ENCODE peak calls at places on chromosomes 12 and 14, in eight cellular contexts. B, W, G, S, U, C, I and V are unnamed samples. For H3K27me3, the result is how much of the 10 kb centered on the place peaks cover.

GRCh38 chr14:29123017-29123416 is 356.4 kb downstream of the FOXG1 start:
- DNase-seq in B (no peak), W (no peak), G (no peak), S (no peak), U (no peak), C (no peak), I (no peak), V (no peak)

GRCh38 chr14:62126885-62127478 is 364.8 kb downstream of the SNAPC1 start:
- DNase-seq in B (peak), W (peak), G (peak), S (peak), U (peak), C (no peak), I (peak), V (no peak)

GRCh38 chr12:64826234-64826633 is 1.8 kb downstream of the TBC1D30 start:
- DNase-seq in B (peak), W (peak), G (peak), S (no peak), U (peak), C (no peak), I (peak), V (no peak)

GRCh38 chr14:98926151-98926550 is 345.8 kb downstream of the BCL11B start:
- DNase-seq in B (no peak), W (no peak), G (no peak), S (no peak), U (no peak), C (peak), I (no peak), V (no peak)

GRCh38 chr14:51442513-51443175 is 202.6 kb downstream of the TMX1 start:
- DNase-seq in B (peak), W (no peak), G (peak), S (peak), U (peak), C (no peak), I (peak), V (no peak)

GRCh38 chr12:462936-463705 is 3.4 kb downstream of the B4GALNT3 start:
- DNase-seq in B (no peak), W (no peak), G (no peak), S (no peak), U (peak), C (no peak), I (no peak), V (no peak)

GRCh38 chr12:124172646-124173045 is 122.2 kb upstream of the RFLNA start:
- DNase-seq in B (no peak), W (no peak), G (no peak), S (no peak), U (peak), C (no peak), I (no peak), V (no peak)

GRCh38 chr14:49995162-49995561 is 102.3 kb downstream of the ARF6 start:
- DNase-seq in B (no peak), W (no peak), G (no peak), S (no peak), U (no peak), C (no peak), I (no peak), V (no peak)

GRCh38 chr12:113385282-113385882 is 18.3 kb downstream of the SDS start:
- DNase-seq in B (no peak), W (no peak), G (no peak), S (no peak), U (no peak), C (no peak), I (no peak), V (no peak)

GRCh38 chr12:26001530-26001929 is 43.0 kb downstream of the RASSF8 start:
- DNase-seq in B (no peak), W (no peak), G (no peak), S (no peak), U (no peak), C (no peak), I (no peak), V (no peak)

GRCh38 chr12:51846911-51847829 is 1.3 kb downstream of the FIGNL2 start:
- DNase-seq in B (no peak), W (peak), G (peak), S (no peak), U (no peak), C (peak), I (no peak), V (no peak)

GRCh38 chr14:21711360-21711961 is 37.8 kb upstream of the OR4E1 start:
- DNase-seq in B (peak), W (peak), G (peak), S (peak), U (peak), C (no peak), I (peak), V (no peak)

GRCh38 chr12:92736605-92737004 is 33.8 kb downstream of the PLEKHG7 start:
- DNase-seq in B (no peak), W (no peak), G (no peak), S (no peak), U (no peak), C (no peak), I (no peak), V (no peak)

GRCh38 chr14:87139299-87139698 is 853.7 kb downstream of the GALC start:
- DNase-seq in B (no peak), W (no peak), G (no peak), S (no peak), U (peak), C (no peak), I (no peak), V (no peak)

GRCh38 chr12:1282670-1283361 is 291.8 kb downstream of the ERC1 start:
- DNase-seq in B (no peak), W (no peak), G (no peak), S (no peak), U (no peak), C (no peak), I (no peak), V (peak)

GRCh38 chr12:53324113-53324778 is 2.8 kb upstream of the AAAS start:
- DNase-seq in B (no peak), W (no peak), G (no peak), S (no peak), U (no peak), C (peak), I (no peak), V (no peak)

GRCh38 chr12:90027041-90027440 is 318.4 kb upstream of the ATP2B1 start:
- DNase-seq in B (no peak), W (no peak), G (no peak), S (no peak), U (no peak), C (no peak), I (no peak), V (no peak)

GRCh38 chr14:86015916-86016315 is 486.0 kb downstream of the FLRT2 start:
- DNase-seq in B (no peak), W (no peak), G (no peak), S (no peak), U (peak), C (no peak), I (peak), V (no peak)

GRCh38 chr14:24329736-24330135 is 5.1 kb downstream of the ADCY4 start:
- DNase-seq in B (no peak), W (no peak), G (no peak), S (no peak), U (no peak), C (peak), I (no peak), V (no peak)

GRCh38 chr14:24327303-24327702 is 7.6 kb downstream of the ADCY4 start:
- DNase-seq in B (no peak), W (no peak), G (no peak), S (no peak), U (no peak), C (no peak), I (no peak), V (no peak)

GRCh38 chr14:24331731-24332093 is 3.2 kb downstream of the ADCY4 start:
- DNase-seq in B (no peak), W (no peak), G (no peak), S (no peak), U (no peak), C (peak), I (no peak), V (no peak)

GRCh38 chr14:24330973-24331674 is 3.7 kb downstream of the ADCY4 start:
- DNase-seq in B (no peak), W (no peak), G (no peak), S (no peak), U (no peak), C (no peak), I (no peak), V (no peak)

DNA sequence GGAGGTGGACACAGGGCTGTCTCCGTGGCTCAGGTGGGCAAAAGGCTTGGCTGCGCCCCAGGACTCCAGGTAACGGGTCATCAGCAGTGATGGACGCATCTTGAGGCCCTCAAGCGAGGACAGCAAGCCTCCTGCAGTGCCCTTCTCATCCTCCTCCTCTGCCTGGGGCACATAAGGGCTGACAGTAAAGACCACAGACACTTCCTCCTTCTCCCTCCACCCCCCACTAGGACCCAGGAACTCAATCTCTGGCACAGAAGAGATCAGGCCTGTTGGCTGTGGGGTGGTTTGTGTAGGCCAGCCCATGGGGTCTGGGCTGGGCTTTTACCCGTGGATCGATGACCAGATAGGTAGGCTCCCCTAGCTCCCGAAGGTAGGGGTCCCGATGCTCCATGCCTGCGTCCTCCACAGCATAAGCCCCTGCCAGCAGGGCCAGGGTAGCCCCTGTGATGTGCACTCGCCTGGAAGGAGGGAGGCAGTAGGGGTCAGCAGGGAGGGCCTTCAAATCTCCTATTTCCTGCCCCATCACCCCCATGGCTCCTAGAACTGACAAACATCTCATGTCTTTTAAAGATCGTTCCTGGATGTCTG is 5.7 kb downstream of the ADCY4 start:
- DNase-seq in B (no peak), W (no peak), G (no peak), S (no peak), U (no peak), C (no peak), I (no peak), V (no peak)
- H3K27me3 ChIP-seq in B (under half), W (under half), G (under half), S (under half), U (under half), C (under half), I (under half), V (under half)

DNA sequence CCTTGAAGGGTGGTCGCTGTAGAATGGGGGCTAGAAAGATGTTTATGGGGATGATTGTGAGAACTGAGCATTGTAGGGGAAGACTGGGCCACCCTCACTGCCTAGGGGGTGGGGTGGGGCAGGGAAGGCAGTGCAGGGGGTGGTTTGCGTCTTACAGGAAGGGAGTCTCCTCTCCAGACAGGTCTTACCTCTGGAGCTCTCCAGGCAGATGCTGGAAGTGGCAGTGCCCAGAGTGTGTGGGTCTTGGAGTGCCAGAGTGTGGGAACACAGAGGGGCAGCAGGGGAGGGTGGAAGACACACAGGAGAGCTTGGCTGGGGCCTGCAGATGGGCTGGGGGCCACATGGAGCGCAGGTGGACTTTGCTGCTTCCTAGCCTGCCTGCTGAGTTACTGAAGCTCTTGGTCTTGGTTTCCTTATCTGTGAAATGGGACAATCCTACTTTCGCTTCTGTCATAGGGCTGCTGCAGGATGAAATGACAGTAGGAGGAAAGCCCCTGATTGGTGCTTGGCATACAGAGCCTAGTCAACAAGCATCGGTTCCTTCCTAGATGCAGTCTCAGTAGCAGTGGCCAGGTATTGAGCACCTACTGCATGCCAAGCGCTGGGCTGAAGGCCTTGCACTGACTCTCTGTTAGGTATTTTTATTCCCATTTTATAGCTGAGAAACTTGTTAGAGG is 118.3 kb downstream of the SLC25A47 start:
- DNase-seq in B (no peak), W (no peak), G (no peak), S (no peak), U (no peak), C (no peak), I (no peak), V (no peak)
- H3K27me3 ChIP-seq in B (under half), W (under half), G (under half), S (under half), U (under half), C (under half), I (under half), V (under half)

GRCh38 chr12:98821849-98822248 is 176.8 kb downstream of the APAF1 start:
- DNase-seq in B (no peak), W (no peak), G (no peak), S (no peak), U (no peak), C (no peak), I (no peak), V (no peak)

GRCh38 chr12:98817779-98818178 is 172.7 kb downstream of the APAF1 start:
- DNase-seq in B (no peak), W (no peak), G (no peak), S (no peak), U (no peak), C (no peak), I (no peak), V (no peak)

GRCh38 chr12:98820005-98820404 is 174.9 kb downstream of the APAF1 start:
- DNase-seq in B (no peak), W (peak), G (no peak), S (no peak), U (peak), C (no peak), I (no peak), V (no peak)

GRCh38 chr12:98821232-98821631 is 176.1 kb downstream of the APAF1 start:
- DNase-seq in B (no peak), W (no peak), G (no peak), S (no peak), U (no peak), C (no peak), I (no peak), V (no peak)

DNA sequence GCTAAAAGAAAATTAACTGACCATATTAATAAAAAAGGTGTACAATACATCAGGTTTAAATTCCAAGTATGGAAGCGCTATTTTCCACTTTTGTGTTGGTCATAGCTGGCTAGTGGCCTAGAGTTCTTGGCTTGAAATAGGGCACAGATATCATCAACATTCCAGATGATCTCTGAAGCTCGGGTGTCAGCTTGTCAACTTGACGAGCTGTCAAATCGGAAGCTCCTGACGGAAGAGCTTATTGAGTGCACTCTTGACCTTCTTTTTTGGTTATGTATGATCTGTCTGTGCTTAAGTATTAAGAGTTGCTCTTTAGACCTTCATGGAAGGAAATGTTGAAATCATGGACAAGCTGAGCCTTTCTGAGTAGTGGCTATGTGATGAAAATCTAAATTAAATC is 177.9 kb downstream of the APAF1 start:
- DNase-seq in B (no peak), W (no peak), G (no peak), S (no peak), U (no peak), C (no peak), I (no peak), V (no peak)
- H3K27me3 ChIP-seq in B (under half), W (under half), G (under half), S (under half), U (under half), C (under half), I (under half), V (under half)

GRCh38 chr12:107319536-107320030 is 226.2 kb upstream of the CRY1 start:
- DNase-seq in B (no peak), W (no peak), G (no peak), S (no peak), U (no peak), C (peak), I (no peak), V (no peak)

GRCh38 chr12:107320929-107321618 is 227.7 kb upstream of the CRY1 start:
- DNase-seq in B (no peak), W (no peak), G (no peak), S (no peak), U (peak), C (peak), I (peak), V (no peak)

GRCh38 chr12:107322063-107322462 is 228.7 kb upstream of the CRY1 start:
- DNase-seq in B (no peak), W (no peak), G (no peak), S (no peak), U (no peak), C (no peak), I (no peak), V (no peak)

GRCh38 chr12:107318804-107319535 is 225.6 kb upstream of the CRY1 start:
- DNase-seq in B (no peak), W (peak), G (peak), S (no peak), U (peak), C (peak), I (peak), V (no peak)

GRCh38 chr12:107320031-107320928 is 226.9 kb upstream of the CRY1 start:
- DNase-seq in B (no peak), W (no peak), G (peak), S (no peak), U (peak), C (peak), I (peak), V (no peak)
- H3K27me3 ChIP-seq in B (under half), W (under half), G (under half), S (under half), U (under half), C (half or more), I (under half), V (under half)

GRCh38 chr12:114478891-114479290 is 72.9 kb upstream of the TBX5 start:
- DNase-seq in B (no peak), W (no peak), G (no peak), S (no peak), U (no peak), C (no peak), I (no peak), V (no peak)

GRCh38 chr12:114476159-114476558 is 70.2 kb upstream of the TBX5 start:
- DNase-seq in B (no peak), W (no peak), G (no peak), S (no peak), U (peak), C (no peak), I (no peak), V (no peak)

DNA sequence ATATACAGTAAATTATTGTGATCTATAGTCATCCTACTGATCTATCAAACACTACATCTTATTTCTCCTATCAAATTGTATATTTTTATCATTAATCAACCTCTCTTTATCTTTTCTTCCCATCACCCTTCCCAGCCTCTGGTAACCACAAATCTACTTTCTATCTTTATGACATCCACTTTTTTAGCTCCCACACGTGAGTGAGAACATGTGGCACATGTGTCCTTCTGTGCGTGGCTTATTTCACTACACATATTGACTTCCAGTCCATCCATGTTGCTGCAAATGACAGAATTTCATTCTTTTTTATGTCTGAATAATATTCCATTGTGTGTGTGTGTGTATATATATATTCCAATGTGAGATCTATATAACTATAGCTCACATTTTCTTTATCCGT is 67.8 kb upstream of the TBX5 start:
- DNase-seq in B (no peak), W (no peak), G (no peak), S (no peak), U (no peak), C (no peak), I (no peak), V (no peak)
- H3K27me3 ChIP-seq in B (under half), W (under half), G (under half), S (under half), U (under half), C (under half), I (under half), V (under half)

GRCh38 chr14:73234586-73235394 is 2.5 kb upstream of the PAPLN start:
- DNase-seq in B (no peak), W (no peak), G (no peak), S (no peak), U (no peak), C (no peak), I (no peak), V (no peak)
- H3K27me3 ChIP-seq in B (under half), W (under half), G (under half), S (under half), U (under half), C (half or more), I (under half), V (under half)

DNA sequence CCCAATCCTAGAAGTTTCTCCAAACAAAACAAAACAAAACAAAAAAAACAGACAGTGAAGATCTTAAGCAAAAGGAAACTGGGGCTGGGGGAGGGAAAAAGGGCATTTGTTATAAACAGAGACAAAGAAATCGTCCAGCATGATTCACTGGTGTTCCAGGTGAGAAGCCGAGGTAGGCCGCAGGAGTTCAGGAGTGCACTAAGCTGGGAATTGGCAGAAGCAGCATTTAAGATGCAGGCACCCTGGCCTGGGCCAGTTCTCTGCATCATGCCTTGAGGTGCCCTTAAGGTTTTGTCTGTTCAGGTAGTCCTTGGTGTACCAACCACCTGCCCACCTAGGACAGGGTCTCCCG is 11.2 kb downstream of the TBX3 start:
- DNase-seq in B (no peak), W (no peak), G (no peak), S (no peak), U (no peak), C (no peak), I (no peak), V (no peak)
- H3K27me3 ChIP-seq in B (under half), W (under half), G (under half), S (under half), U (under half), C (half or more), I (under half), V (under half)